ENCODE peak calls at places on chromosomes 5 and 9, in eight cellular contexts. D is B cell; F is amygdala; T is stimulated activated CD4-positive, alpha-beta T cell treated with anti-CD3 and anti-CD28 coated beads, Interleukin-1b, Interleukin-23, amount 100 ng/mL, for 24 hours; N is NB4; X is spleen; E is NCI-H1417; P is NCI-H1092 treated with DMSO at 0.1 percent for 48 hours. Q is an unnamed sample.

GRCh38 chr9:78011037-78011436 is 20.6 kb downstream of the GNAQ start:
- DNase-seq in X (no peak), F (no peak), E (no peak), D (no peak), T (no peak), N (peak), P (no peak), Q (no peak)

GRCh38 chr5:101425345-101425744 is 522.3 kb upstream of the ST8SIA4 start:
- DNase-seq in N (no peak), X (no peak), E (no peak), P (no peak), D (no peak), F (no peak), T (no peak), Q (no peak)

GRCh38 chr5:135379052-135379654 is 19.9 kb downstream of the MACROH2A1 start:
- DNase-seq in P (no peak), X (no peak), F (no peak), T (no peak), D (no peak), N (no peak), E (no peak), Q (no peak)

GRCh38 chr5:157828949-157829639 is 29.9 kb downstream of the CLINT1 start:
- DNase-seq in T (no peak), N (peak), X (no peak), D (no peak), E (no peak), F (no peak), P (no peak), Q (no peak)

GRCh38 chr5:174723315-174723978 is 935 bp upstream of the MSX2 start:
- DNase-seq in F (no peak), E (no peak), N (no peak), T (no peak), P (no peak), X (no peak), D (no peak), Q (no peak)

GRCh38 chr9:86454701-86455402 is 100.6 kb upstream of the TUT7 start:
- DNase-seq in T (no peak), D (no peak), E (no peak), P (no peak), X (no peak), N (no peak), F (no peak), Q (no peak)

GRCh38 chr5:56003179-56003578 is 8.4 kb upstream of the IL6ST start:
- DNase-seq in N (no peak), E (no peak), T (no peak), D (no peak), P (no peak), F (no peak), X (no peak), Q (no peak)

GRCh38 chr9:120941046-120941770 is 14.6 kb upstream of the TRAF1 start:
- DNase-seq in F (no peak), D (no peak), X (no peak), T (no peak), P (no peak), E (no peak), N (no peak), Q (no peak)

GRCh38 chr5:38598994-38599611 is 42.7 kb upstream of the LIFR start:
- DNase-seq in D (no peak), X (no peak), F (no peak), T (no peak), P (no peak), E (no peak), N (no peak), Q (no peak)

GRCh38 chr5:67659288-67659687 is 462.7 kb upstream of the CD180 start:
- DNase-seq in F (no peak), N (no peak), T (no peak), E (no peak), X (no peak), D (no peak), P (peak), Q (no peak)

GRCh38 chr5:171965740-171966139 is 40.7 kb downstream of the FBXW11 start:
- DNase-seq in N (peak), D (no peak), F (no peak), T (no peak), P (no peak), X (no peak), E (no peak), Q (no peak)

GRCh38 chr9:135028956-135029355 is 58.5 kb upstream of the OLFM1 start:
- DNase-seq in T (no peak), X (no peak), D (no peak), F (no peak), E (no peak), P (no peak), N (no peak), Q (no peak)

GRCh38 chr5:961002-961710 is 47.4 kb upstream of the NKD2 start:
- DNase-seq in F (no peak), N (no peak), E (no peak), X (peak), T (no peak), P (no peak), D (peak), Q (no peak)

GRCh38 chr5:143213851-143214363 is 189.6 kb downstream of the NR3C1 start:
- DNase-seq in D (no peak), E (no peak), X (no peak), F (no peak), N (no peak), P (no peak), T (no peak), Q (no peak)

GRCh38 chr5:19927919-19928318 is 60.1 kb downstream of the CDH18 start:
- DNase-seq in N (no peak), D (no peak), X (no peak), P (peak), F (no peak), E (peak), T (no peak), Q (no peak)

GRCh38 chr5:9439651-9440292 is 106.1 kb downstream of the SEMA5A start:
- DNase-seq in P (no peak), D (no peak), F (no peak), E (no peak), X (no peak), T (no peak), N (no peak), Q (no peak)

GRCh38 chr9:92948632-92949031 is 1.3 kb downstream of the FGD3 start:
- DNase-seq in P (no peak), T (no peak), D (no peak), X (no peak), N (no peak), F (no peak), E (no peak), Q (no peak)

GRCh38 chr9:127770905-127771569 is 7.4 kb downstream of the SH2D3C start:
- DNase-seq in T (peak), E (peak), X (peak), D (peak), F (peak), N (peak), P (peak), Q (peak)

Q was measured in left ventricle myocardium inferior.